ENCODE peak calls at places on chromosomes 12 and 14, in nine cellular contexts. A, W, I, O, N, L, C, Y and M are unnamed samples.

GRCh38 chr14:93936245-93936644 is 9.1 kb downstream of the FAM181A start:
- DNase-seq in A (no peak), W (no peak), I (no peak), O (no peak), N (no peak), L (no peak), C (no peak), Y (no peak), M (peak; percentile 25)

GRCh38 chr14:70061108-70061507 is 127.6 kb downstream of the SLC8A3 start:
- DNase-seq in A (no peak), W (no peak), I (no peak), O (no peak), N (no peak), L (no peak), C (no peak), Y (no peak), M (no peak)

GRCh38 chr12:118164798-118165486 is 29.0 kb downstream of the PEBP1 start:
- DNase-seq in A (no peak), W (no peak), I (no peak), O (peak; percentile 53), N (no peak), L (no peak), C (no peak), Y (no peak), M (no peak)

GRCh38 chr14:39957290-39957689 is 525.1 kb upstream of the FBXO33 start:
- DNase-seq in A (no peak), W (no peak), I (no peak), O (no peak), N (no peak), L (no peak), C (no peak), Y (no peak), M (no peak)

GRCh38 chr12:95848575-95849388 is 10.0 kb upstream of the SNRPF start:
- DNase-seq in A (no peak), W (no peak), I (no peak), O (peak; percentile 61), N (no peak), L (no peak), C (no peak), Y (no peak), M (no peak)

GRCh38 chr12:6703631-6704030 is 3.0 kb upstream of the PIANP start:
- DNase-seq in A (no peak), W (peak; percentile 28), I (no peak), O (no peak), N (no peak), L (no peak), C (no peak), Y (no peak), M (no peak)

GRCh38 chr14:104580961-104581360 is 1.4 kb downstream of the C14orf180 start:
- DNase-seq in A (no peak), W (peak; percentile 66), I (no peak), O (peak; percentile 34), N (no peak), L (no peak), C (no peak), Y (no peak), M (no peak)

GRCh38 chr14:106586098-106586704 is 1059.8 kb downstream of the TMEM121 start:
- DNase-seq in A (peak; percentile 36), W (no peak), I (peak; percentile 72), O (no peak), N (no peak), L (peak; percentile 45), C (peak; percentile 46), Y (peak; percentile 79), M (no peak)

GRCh38 chr14:26255213-26255612 is 342.6 kb downstream of the NOVA1 start:
- DNase-seq in A (no peak), W (no peak), I (no peak), O (peak; percentile 70), N (no peak), L (no peak), C (no peak), Y (no peak), M (no peak)

GRCh38 chr14:25622752-25623151 is 572.8 kb upstream of the STXBP6 start:
- DNase-seq in A (no peak), W (no peak), I (no peak), O (no peak), N (no peak), L (no peak), C (no peak), Y (no peak), M (no peak)

GRCh38 chr14:104446611-104447010 is 133.0 kb upstream of the C14orf180 start:
- DNase-seq in A (no peak), W (no peak), I (no peak), O (no peak), N (no peak), L (no peak), C (no peak), Y (no peak), M (no peak)

GRCh38 chr14:91245029-91245428 is 525 bp upstream of the GPR68 start:
- DNase-seq in A (no peak), W (no peak), I (peak; percentile 52), O (no peak), N (no peak), L (peak; percentile 65), C (peak; percentile 58), Y (peak; percentile 72), M (no peak)

GRCh38 chr14:98826618-98827017 is 445.4 kb downstream of the BCL11B start:
- DNase-seq in A (no peak), W (no peak), I (no peak), O (no peak), N (no peak), L (no peak), C (no peak), Y (no peak), M (no peak)

GRCh38 chr12:16385779-16386646 is 38.6 kb downstream of the MGST1 start:
- DNase-seq in A (no peak), W (no peak), I (no peak), O (peak; percentile 83), N (no peak), L (no peak), C (no peak), Y (no peak), M (no peak)

GRCh38 chr12:46407360-46407759 is 34.8 kb upstream of the SLC38A2 start:
- DNase-seq in A (no peak), W (no peak), I (no peak), O (no peak), N (no peak), L (no peak), C (no peak), Y (no peak), M (no peak)

GRCh38 chr14:69268763-69269162 is 8.8 kb downstream of the GALNT16 start:
- DNase-seq in A (no peak), W (no peak), I (no peak), O (peak; percentile 34), N (no peak), L (no peak), C (no peak), Y (no peak), M (no peak)

GRCh38 chr14:94775082-94775874 is 5.4 kb upstream of the GSC start:
- DNase-seq in A (no peak), W (no peak), I (no peak), O (no peak), N (no peak), L (no peak), C (no peak), Y (no peak), M (no peak)

GRCh38 chr12:113939867-113940266 is 26.3 kb downstream of the RBM19 start:
- DNase-seq in A (no peak), W (no peak), I (no peak), O (no peak), N (no peak), L (no peak), C (no peak), Y (no peak), M (no peak)

GRCh38 chr14:72177246-72177645 is 245.0 kb downstream of the RGS6 start:
- DNase-seq in A (no peak), W (no peak), I (no peak), O (no peak), N (no peak), L (no peak), C (no peak), Y (no peak), M (no peak)

GRCh38 chr12:89707623-89707991 is 1.0 kb downstream of the ATP2B1 start:
- DNase-seq in A (no peak), W (peak; percentile 45), I (no peak), O (no peak), N (no peak), L (no peak), C (peak; percentile 4), Y (peak; percentile 23), M (no peak)

GRCh38 chr12:79006306-79006705 is 141.7 kb downstream of the SYT1 start:
- DNase-seq in A (no peak), W (no peak), I (no peak), O (peak; percentile 12), N (no peak), L (no peak), C (no peak), Y (no peak), M (no peak)

GRCh38 chr12:120662879-120663278 is 22.5 kb downstream of the CABP1 start:
- DNase-seq in A (no peak), W (no peak), I (no peak), O (no peak), N (no peak), L (no peak), C (no peak), Y (no peak), M (no peak)

GRCh38 chr12:69405466-69405865 is 45.9 kb downstream of the YEATS4 start:
- DNase-seq in A (no peak), W (peak; percentile 72), I (no peak), O (peak; percentile 95), N (no peak), L (no peak), C (no peak), Y (no peak), M (no peak)

GRCh38 chr12:122851820-122852219 is 16.6 kb downstream of the HIP1R start:
- DNase-seq in A (no peak), W (peak; percentile 83), I (no peak), O (peak; percentile 85), N (no peak), L (no peak), C (no peak), Y (no peak), M (no peak)

GRCh38 chr14:92105845-92106094 is 612 bp downstream of the ATXN3 start:
- DNase-seq in A (no peak), W (peak; percentile 74), I (no peak), O (no peak), N (no peak), L (no peak), C (no peak), Y (peak; percentile 25), M (no peak)

GRCh38 chr12:107474639-107475539 is 210.7 kb upstream of the PWP1 start:
- DNase-seq in A (no peak), W (no peak), I (no peak), O (no peak), N (no peak), L (no peak), C (no peak), Y (peak; percentile 30), M (no peak)

GRCh38 chr12:32891956-32892355 is 4.6 kb downstream of the PKP2 start:
- DNase-seq in A (no peak), W (no peak), I (no peak), O (peak; percentile 68), N (no peak), L (no peak), C (no peak), Y (no peak), M (no peak)

GRCh38 chr12:24226745-24227350 is 277.4 kb upstream of the SOX5 start:
- DNase-seq in A (no peak), W (peak; percentile 59), I (no peak), O (peak; percentile 91), N (no peak), L (no peak), C (no peak), Y (no peak), M (no peak)

GRCh38 chr12:108440736-108441135 is 74.3 kb upstream of the FICD start:
- DNase-seq in A (no peak), W (no peak), I (no peak), O (no peak), N (no peak), L (no peak), C (no peak), Y (no peak), M (no peak)

GRCh38 chr14:34569750-34570149 is 30.2 kb upstream of the EAPP start:
- DNase-seq in A (no peak), W (no peak), I (no peak), O (no peak), N (no peak), L (no peak), C (no peak), Y (no peak), M (no peak)

GRCh38 chr12:9951026-9951652 is 19.0 kb upstream of the CLEC2A start:
- DNase-seq in A (no peak), W (no peak), I (no peak), O (no peak), N (no peak), L (peak; percentile 12), C (no peak), Y (peak; percentile 23), M (no peak)